ENCODE peak calls at places on chromosomes 11 and 22, in five cellular contexts. One of them, this sample, is unnamed.

GRCh38 chr11:75667268-75667830 is 1.5 kb downstream of the MAP6 start:
- DNase-seq in stimulated activated CD8-positive, alpha-beta memory T cell treated with anti-CD3 and anti-CD28 coated beads, Interleukin-7, amount 100 ng/mL, for 24 hours: no peak
- DNase-seq in coronary artery: no peak
- DNase-seq in SW 1271: no peak
- DNase-seq in IMR-90: no peak
- DNase-seq in this sample: peak; percentile 71

GRCh38 chr22:33837806-33838205 is 82.5 kb downstream of the LARGE1 start:
- DNase-seq in SW 1271: no peak
- DNase-seq in IMR-90: no peak
- DNase-seq in stimulated activated CD8-positive, alpha-beta memory T cell treated with anti-CD3 and anti-CD28 coated beads, Interleukin-7, amount 100 ng/mL, for 24 hours: no peak
- DNase-seq in coronary artery: no peak
- DNase-seq in this sample: no peak

GRCh38 chr11:12285106-12285505 is 92.3 kb upstream of the PARVA start:
- DNase-seq in SW 1271: no peak
- DNase-seq in stimulated activated CD8-positive, alpha-beta memory T cell treated with anti-CD3 and anti-CD28 coated beads, Interleukin-7, amount 100 ng/mL, for 24 hours: no peak
- DNase-seq in IMR-90: peak; percentile 98
- DNase-seq in coronary artery: no peak
- DNase-seq in this sample: no peak

GRCh38 chr11:125990244-125990643 is 44.4 kb downstream of the VSIG10L2 start:
- DNase-seq in coronary artery: no peak
- DNase-seq in IMR-90: peak; percentile 67
- DNase-seq in stimulated activated CD8-positive, alpha-beta memory T cell treated with anti-CD3 and anti-CD28 coated beads, Interleukin-7, amount 100 ng/mL, for 24 hours: no peak
- DNase-seq in SW 1271: no peak
- DNase-seq in this sample: no peak

GRCh38 chr11:114053406-114053805 is 6.1 kb upstream of the ZBTB16 start:
- DNase-seq in SW 1271: no peak
- DNase-seq in coronary artery: no peak
- DNase-seq in stimulated activated CD8-positive, alpha-beta memory T cell treated with anti-CD3 and anti-CD28 coated beads, Interleukin-7, amount 100 ng/mL, for 24 hours: no peak
- DNase-seq in IMR-90: no peak
- DNase-seq in this sample: no peak

GRCh38 chr22:21646608-21647590 is 4.8 kb downstream of the SDF2L1 start:
- DNase-seq in coronary artery: no peak
- DNase-seq in stimulated activated CD8-positive, alpha-beta memory T cell treated with anti-CD3 and anti-CD28 coated beads, Interleukin-7, amount 100 ng/mL, for 24 hours: no peak
- DNase-seq in IMR-90: peak; percentile 74
- DNase-seq in SW 1271: peak; percentile 81
- DNase-seq in this sample: peak; percentile 82

GRCh38 chr22:33035276-33035863 is 22.8 kb downstream of the SYN3 start:
- DNase-seq in IMR-90: no peak
- DNase-seq in stimulated activated CD8-positive, alpha-beta memory T cell treated with anti-CD3 and anti-CD28 coated beads, Interleukin-7, amount 100 ng/mL, for 24 hours: no peak
- DNase-seq in SW 1271: no peak
- DNase-seq in coronary artery: no peak
- DNase-seq in this sample: no peak

GRCh38 chr11:91303754-91304153 is 920.9 kb upstream of the FAT3 start:
- DNase-seq in stimulated activated CD8-positive, alpha-beta memory T cell treated with anti-CD3 and anti-CD28 coated beads, Interleukin-7, amount 100 ng/mL, for 24 hours: no peak
- DNase-seq in IMR-90: peak; percentile 30
- DNase-seq in coronary artery: no peak
- DNase-seq in SW 1271: no peak
- DNase-seq in this sample: no peak

GRCh38 chr22:42688241-42688913 is 32.3 kb downstream of the A4GALT start:
- DNase-seq in IMR-90: peak; percentile 93
- DNase-seq in SW 1271: peak; percentile 44
- DNase-seq in coronary artery: peak; percentile 99
- DNase-seq in stimulated activated CD8-positive, alpha-beta memory T cell treated with anti-CD3 and anti-CD28 coated beads, Interleukin-7, amount 100 ng/mL, for 24 hours: no peak
- DNase-seq in this sample: no peak

GRCh38 chr11:57936050-57936418 is 87.6 kb upstream of the OR9Q1 start:
- DNase-seq in coronary artery: no peak
- DNase-seq in stimulated activated CD8-positive, alpha-beta memory T cell treated with anti-CD3 and anti-CD28 coated beads, Interleukin-7, amount 100 ng/mL, for 24 hours: no peak
- DNase-seq in IMR-90: no peak
- DNase-seq in SW 1271: no peak
- DNase-seq in this sample: no peak

GRCh38 chr11:73287400-73288101 is 15.4 kb downstream of the P2RY6 start:
- DNase-seq in coronary artery: no peak
- DNase-seq in SW 1271: no peak
- DNase-seq in stimulated activated CD8-positive, alpha-beta memory T cell treated with anti-CD3 and anti-CD28 coated beads, Interleukin-7, amount 100 ng/mL, for 24 hours: no peak
- DNase-seq in IMR-90: no peak
- DNase-seq in this sample: no peak